ENCODE peak calls at places on chromosomes 6 and 20, in five cellular contexts. I is A549; H is activated CD4-positive, alpha-beta T cell treated with anti-CD3 and anti-CD28 coated beads, Interleukin-2, amount 10 ng/mL, durations not matched to agents 7 days and 5 days; Y is ecto neural progenitor cell; S is GM03348. C is an unnamed sample.

GRCh38 chr20:19935842-19936241 is 81.3 kb upstream of the NAA20 start:
- DNase-seq in I (no peak), H (no peak), Y (no peak), S (no peak), C (no peak)

GRCh38 chr6:23559587-23560343 is 566.2 kb upstream of the NRSN1 start:
- DNase-seq in I (no peak), H (no peak), Y (no peak), S (no peak), C (no peak)

GRCh38 chr6:142421285-142422202 is 119.7 kb downstream of the ADGRG6 start:
- DNase-seq in I (no peak), H (no peak), Y (no peak), S (no peak), C (no peak)

GRCh38 chr20:52201395-52201794 is 9.8 kb upstream of the ZFP64 start:
- DNase-seq in I (no peak), H (no peak), Y (no peak), S (no peak), C (no peak)

GRCh38 chr6:117547688-117548621 is 54.4 kb downstream of the GOPC start:
- DNase-seq in I (no peak), H (peak), Y (no peak), S (peak), C (peak)

GRCh38 chr6:128696651-128697391 is 176.4 kb upstream of the PTPRK start:
- DNase-seq in I (peak), H (no peak), Y (no peak), S (peak), C (no peak)

GRCh38 chr20:5945963-5946362 is 4.4 kb downstream of the TRMT6 start:
- DNase-seq in I (no peak), H (no peak), Y (no peak), S (no peak), C (no peak)

GRCh38 chr20:38460040-38460623 is 12.5 kb upstream of the RALGAPB start:
- DNase-seq in I (peak), H (no peak), Y (no peak), S (no peak), C (no peak)

GRCh38 chr6:38337819-38338465 is 301.8 kb downstream of the BTBD9 start:
- DNase-seq in I (peak), H (no peak), Y (no peak), S (peak), C (no peak)

GRCh38 chr20:49510562-49511117 is 28.2 kb upstream of the KCNB1 start:
- DNase-seq in I (no peak), H (no peak), Y (no peak), S (peak), C (no peak)

GRCh38 chr6:34602318-34603111 is 46.4 kb upstream of the SPDEF start:
- DNase-seq in I (peak), H (no peak), Y (no peak), S (no peak), C (no peak)

GRCh38 chr6:39167321-39167720 is 52.3 kb upstream of the SAYSD1 start:
- DNase-seq in I (no peak), H (no peak), Y (no peak), S (no peak), C (no peak)

GRCh38 chr6:40399888-40400468 is 187.2 kb downstream of the LRFN2 start:
- DNase-seq in I (no peak), H (no peak), Y (no peak), S (no peak), C (no peak)

GRCh38 chr20:63409066-63409833 is 48.1 kb upstream of the CHRNA4 start:
- DNase-seq in I (no peak), H (no peak), Y (no peak), S (no peak), C (no peak)

GRCh38 chr6:170489836-170490235 is 63.3 kb downstream of the PSMB1 start:
- DNase-seq in I (no peak), H (no peak), Y (no peak), S (peak), C (no peak)

GRCh38 chr6:2902470-2902762 is 693 bp downstream of the SERPINB9 start:
- DNase-seq in I (no peak), H (no peak), Y (no peak), S (no peak), C (no peak)

GRCh38 chr6:37985355-37985754 is 165.8 kb downstream of the ZFAND3 start:
- DNase-seq in I (no peak), H (peak), Y (no peak), S (no peak), C (peak)

GRCh38 chr6:46967950-46968349 is 46.2 kb upstream of the ADGRF5 start:
- DNase-seq in I (no peak), H (no peak), Y (no peak), S (no peak), C (no peak)

GRCh38 chr6:158408552-158409130 is 96.4 kb downstream of the TULP4 start:
- DNase-seq in I (no peak), H (no peak), Y (no peak), S (peak), C (no peak)